ENCODE peak calls at places on chromosome 9, in five cellular contexts. Q, B, W, H and I are unnamed samples.
A peak's percentile ranks its signal among the peaks of the same experiment; 100 is the strongest.

GRCh38 chr9:6171667-6172066 is 43.9 kb upstream of the IL33 start:
- DNase-seq in Q (no peak), B (no peak), W (no peak), H (no peak), I (no peak)

GRCh38 chr9:36855443-36856315 is 178.4 kb downstream of the PAX5 start:
- DNase-seq in Q (peak; percentile 62), B (no peak), W (peak; percentile 86), H (no peak), I (no peak)

GRCh38 chr9:91162784-91163440 is 198.8 kb downstream of the AUH start:
- DNase-seq in Q (peak; percentile 94), B (peak; percentile 31), W (no peak), H (no peak), I (peak; percentile 50)

GRCh38 chr9:122951056-122951455 is 10.2 kb downstream of the RABGAP1 start:
- DNase-seq in Q (no peak), B (no peak), W (no peak), H (no peak), I (no peak)

GRCh38 chr9:115157245-115157674 is 39.3 kb upstream of the TNC start:
- DNase-seq in Q (no peak), B (no peak), W (no peak), H (no peak), I (no peak)

GRCh38 chr9:23563497-23563896 is 262.5 kb downstream of the ELAVL2 start:
- DNase-seq in Q (no peak), B (no peak), W (no peak), H (no peak), I (no peak)

GRCh38 chr9:96450613-96451544 is 910 bp downstream of the HABP4 start:
- DNase-seq in Q (peak; percentile 74), B (peak; percentile 32), W (no peak), H (no peak), I (peak; percentile 16)

GRCh38 chr9:89380437-89381307 is 62.4 kb downstream of the SECISBP2 start:
- DNase-seq in Q (no peak), B (no peak), W (no peak), H (no peak), I (no peak)

GRCh38 chr9:20683351-20684034 is 566 bp upstream of the FOCAD start:
- DNase-seq in Q (peak; percentile 76), B (peak; percentile 51), W (no peak), H (no peak), I (peak; percentile 61)

GRCh38 chr9:126116351-126117157 is 210.1 kb upstream of the MVB12B start:
- DNase-seq in Q (no peak), B (peak; percentile 9), W (peak; percentile 15), H (no peak), I (no peak)

GRCh38 chr9:15722888-15723287 is 170.0 kb downstream of the CCDC171 start:
- DNase-seq in Q (no peak), B (no peak), W (peak; percentile 29), H (no peak), I (no peak)

GRCh38 chr9:95963659-95964058 is 88.2 kb downstream of the ERCC6L2 start:
- DNase-seq in Q (no peak), B (no peak), W (no peak), H (no peak), I (no peak)

GRCh38 chr9:112334319-112334828 is 955 bp upstream of the PTBP3 start:
- DNase-seq in Q (peak; percentile 66), B (no peak), W (no peak), H (no peak), I (no peak)

GRCh38 chr9:83980395-83981125 is at the start of gene RMI1:
- DNase-seq in Q (peak; percentile 100), B (peak; percentile 98), W (peak; percentile 97), H (peak; percentile 97), I (peak; percentile 99)

GRCh38 chr9:33024126-33024965 is 727 bp upstream of the DNAJA1 start:
- DNase-seq in Q (no peak), B (no peak), W (no peak), H (no peak), I (no peak)

GRCh38 chr9:99103909-99104458 is 929 bp upstream of the TGFBR1 start:
- DNase-seq in Q (peak; percentile 50), B (peak; percentile 35), W (no peak), H (no peak), I (no peak)

GRCh38 chr9:138083873-138084272 is 206.3 kb downstream of the CACNA1B start:
- DNase-seq in Q (peak; percentile 30), B (no peak), W (no peak), H (no peak), I (no peak)

GRCh38 chr9:90141723-90142122 is 500.9 kb downstream of the DIRAS2 start:
- DNase-seq in Q (no peak), B (no peak), W (no peak), H (no peak), I (no peak)

GRCh38 chr9:113503613-113504230 is 40.2 kb downstream of the RGS3 start:
- DNase-seq in Q (no peak), B (no peak), W (no peak), H (no peak), I (no peak)

GRCh38 chr9:26260238-26260637 is 582.0 kb upstream of the TUSC1 start:
- DNase-seq in Q (no peak), B (no peak), W (no peak), H (no peak), I (no peak)

GRCh38 chr9:136438548-136438908 is 1.1 kb downstream of the INPP5E start:
- DNase-seq in Q (no peak), B (no peak), W (no peak), H (no peak), I (no peak)

GRCh38 chr9:115520626-115521025 is 402.7 kb upstream of the TNC start:
- DNase-seq in Q (no peak), B (no peak), W (no peak), H (no peak), I (no peak)

DNA sequence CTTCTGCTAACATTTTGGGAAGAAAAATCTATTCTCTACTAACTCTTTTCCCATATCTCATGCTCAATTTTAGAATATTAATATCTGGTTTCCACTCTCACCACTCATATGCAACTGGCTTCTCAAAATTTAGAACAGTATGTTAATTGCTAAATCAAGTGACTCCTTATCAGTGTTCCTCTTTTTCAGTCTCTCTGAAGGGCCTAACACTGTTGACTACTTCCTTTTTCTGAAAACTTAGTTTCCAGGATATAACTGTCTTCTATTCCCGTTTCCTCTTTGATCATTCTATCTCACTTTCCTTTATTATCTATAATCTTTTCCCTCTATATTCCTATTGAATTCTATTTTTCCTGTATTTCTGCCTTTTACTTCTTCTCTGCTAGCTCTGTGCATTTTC is 1717.2 kb upstream of the C9orf72 start:
- DNase-seq in Q (no peak), B (no peak), W (no peak), H (no peak), I (no peak)
- TF ChIP-seq CTCF in Q (no peak), B (no peak), W (no peak), H (no peak), I (no peak)

GRCh38 chr9:133636902-133637301 is 739 bp downstream of the DBH start:
- DNase-seq in Q (no peak), B (no peak), W (no peak), H (no peak), I (no peak)

GRCh38 chr9:133638711-133639110 is 2.5 kb downstream of the DBH start:
- DNase-seq in Q (no peak), B (no peak), W (no peak), H (no peak), I (no peak)

GRCh38 chr9:133635903-133636531 is at the start of gene DBH:
- DNase-seq in Q (no peak), B (no peak), W (no peak), H (no peak), I (no peak)

GRCh38 chr9:133638076-133638475 is 1.9 kb downstream of the DBH start:
- DNase-seq in Q (no peak), B (no peak), W (no peak), H (no peak), I (no peak)

GRCh38 chr9:133637451-133638055 is 1.4 kb downstream of the DBH start:
- DNase-seq in Q (no peak), B (no peak), W (no peak), H (no peak), I (no peak)
- H3K27ac ChIP-seq in Q (no peak overlapping the region), B (no peak overlapping the region), W (no peak overlapping the region), H (no peak overlapping the region), I (no peak overlapping the region)

GRCh38 chr9:87336407-87336806 is 161.3 kb upstream of the DAPK1 start:
- DNase-seq in Q (no peak), B (no peak), W (no peak), H (no peak), I (no peak)
- TF ChIP-seq CTCF in Q (no peak), B (no peak), W (no peak), H (no peak), I (no peak)

GRCh38 chr9:97788763-97789663 is 64.0 kb upstream of the FOXE1 start:
- DNase-seq in Q (no peak), B (no peak), W (no peak), H (no peak), I (no peak)

GRCh38 chr9:97781902-97782301 is 71.1 kb upstream of the FOXE1 start:
- DNase-seq in Q (no peak), B (no peak), W (no peak), H (no peak), I (no peak)

GRCh38 chr9:97790542-97790941 is 62.5 kb upstream of the FOXE1 start:
- DNase-seq in Q (no peak), B (no peak), W (no peak), H (no peak), I (no peak)

GRCh38 chr9:97787551-97787950 is 65.5 kb upstream of the FOXE1 start:
- DNase-seq in Q (no peak), B (no peak), W (no peak), H (no peak), I (no peak)

DNA sequence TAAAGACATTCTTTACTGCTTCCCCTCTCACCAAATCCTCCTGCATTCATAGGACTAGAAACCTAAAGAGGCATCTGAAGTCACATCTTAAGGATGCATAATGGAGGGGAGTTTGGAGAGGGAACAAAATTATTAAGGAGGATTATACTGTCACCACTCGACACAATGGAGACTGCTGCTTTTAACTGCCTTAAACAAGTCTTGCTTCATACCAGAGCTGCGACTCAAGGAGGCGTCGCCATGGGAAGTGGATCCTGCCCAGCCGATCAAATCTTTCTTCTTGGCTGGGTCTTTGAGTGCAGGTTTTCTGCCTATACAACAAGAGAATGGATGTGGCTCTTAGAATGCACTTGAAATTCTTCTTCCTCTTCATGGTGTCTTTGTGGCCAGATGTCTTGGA is 66.7 kb upstream of the FOXE1 start:
- DNase-seq in Q (no peak), B (no peak), W (no peak), H (no peak), I (no peak)
- H3K27ac ChIP-seq in Q (no peak overlapping the region), B (no peak overlapping the region), W (no peak overlapping the region), H (no peak overlapping the region), I (no peak overlapping the region)

GRCh38 chr9:22241611-22242010 is 205.0 kb upstream of the DMRTA1 start:
- DNase-seq in Q (no peak), B (no peak), W (no peak), H (no peak), I (no peak)

GRCh38 chr9:22241024-22241423 is 205.6 kb upstream of the DMRTA1 start:
- DNase-seq in Q (no peak), B (no peak), W (no peak), H (no peak), I (no peak)

GRCh38 chr9:22237497-22238363 is 208.9 kb upstream of the DMRTA1 start:
- DNase-seq in Q (no peak), B (no peak), W (no peak), H (peak; percentile 69), I (no peak)

GRCh38 chr9:22240619-22241018 is 206.0 kb upstream of the DMRTA1 start:
- DNase-seq in Q (no peak), B (no peak), W (no peak), H (no peak), I (no peak)

GRCh38 chr9:22238809-22239684 is 207.6 kb upstream of the DMRTA1 start:
- DNase-seq in Q (no peak), B (no peak), W (no peak), H (no peak), I (no peak)
- TF ChIP-seq CTCF in Q (no peak), B (no peak), W (peak; percentile 66), H (peak; percentile 66), I (no peak)